ENCODE peak calls at places on chromosomes 16 and 17, in eight cellular contexts. One of them, this sample, is unnamed.

GRCh38 chr17:48556534-48557401 is 11.9 kb upstream of the HOXB2 start:
- DNase-seq in MM.1S: no peak
- DNase-seq in PC-9: no peak
- DNase-seq in left ventricle myocardium inferior: no peak
- DNase-seq in AG04450: no peak
- DNase-seq in tibial nerve: no peak
- DNase-seq in fibroblast of lung: peak; percentile 61
- DNase-seq in colonic mucosa: no peak
- DNase-seq in this sample: no peak

GRCh38 chr16:3007059-3007956 is 5.4 kb upstream of the CLDN9 start:
- DNase-seq in left ventricle myocardium inferior: no peak
- DNase-seq in colonic mucosa: peak; percentile 86
- DNase-seq in fibroblast of lung: no peak
- DNase-seq in MM.1S: no peak
- DNase-seq in AG04450: no peak
- DNase-seq in tibial nerve: no peak
- DNase-seq in PC-9: no peak
- DNase-seq in this sample: no peak

GRCh38 chr16:75614247-75614897 is 8.7 kb downstream of the ADAT1 start:
- DNase-seq in MM.1S: no peak
- DNase-seq in colonic mucosa: no peak
- DNase-seq in tibial nerve: no peak
- DNase-seq in fibroblast of lung: peak; percentile 68
- DNase-seq in left ventricle myocardium inferior: no peak
- DNase-seq in PC-9: no peak
- DNase-seq in AG04450: no peak
- DNase-seq in this sample: peak; percentile 43

GRCh38 chr17:65531508-65532431 is 29.7 kb downstream of the AXIN2 start:
- DNase-seq in left ventricle myocardium inferior: peak; percentile 60
- DNase-seq in fibroblast of lung: peak; percentile 60
- DNase-seq in tibial nerve: no peak
- DNase-seq in AG04450: peak; percentile 50
- DNase-seq in PC-9: no peak
- DNase-seq in MM.1S: no peak
- DNase-seq in colonic mucosa: no peak
- DNase-seq in this sample: no peak

GRCh38 chr16:17963185-17963836 is 373.2 kb downstream of the NPIPA8 start:
- DNase-seq in PC-9: no peak
- DNase-seq in fibroblast of lung: no peak
- DNase-seq in colonic mucosa: no peak
- DNase-seq in MM.1S: no peak
- DNase-seq in tibial nerve: no peak
- DNase-seq in left ventricle myocardium inferior: no peak
- DNase-seq in AG04450: no peak
- DNase-seq in this sample: no peak

GRCh38 chr17:73401911-73402310 is 90.1 kb upstream of the CDC42EP4 start:
- DNase-seq in PC-9: no peak
- DNase-seq in colonic mucosa: no peak
- DNase-seq in tibial nerve: no peak
- DNase-seq in fibroblast of lung: peak; percentile 29
- DNase-seq in MM.1S: peak; percentile 46
- DNase-seq in AG04450: no peak
- DNase-seq in left ventricle myocardium inferior: peak; percentile 62
- DNase-seq in this sample: no peak

GRCh38 chr16:82671743-82672142 is 45.0 kb downstream of the CDH13 start:
- DNase-seq in left ventricle myocardium inferior: no peak
- DNase-seq in colonic mucosa: no peak
- DNase-seq in tibial nerve: no peak
- DNase-seq in MM.1S: no peak
- DNase-seq in AG04450: no peak
- DNase-seq in PC-9: no peak
- DNase-seq in fibroblast of lung: no peak
- DNase-seq in this sample: no peak

GRCh38 chr17:82258555-82258954 is 14.9 kb downstream of the CSNK1D start:
- DNase-seq in left ventricle myocardium inferior: no peak
- DNase-seq in colonic mucosa: no peak
- DNase-seq in fibroblast of lung: no peak
- DNase-seq in tibial nerve: no peak
- DNase-seq in PC-9: no peak
- DNase-seq in AG04450: no peak
- DNase-seq in MM.1S: no peak
- DNase-seq in this sample: no peak

DNA sequence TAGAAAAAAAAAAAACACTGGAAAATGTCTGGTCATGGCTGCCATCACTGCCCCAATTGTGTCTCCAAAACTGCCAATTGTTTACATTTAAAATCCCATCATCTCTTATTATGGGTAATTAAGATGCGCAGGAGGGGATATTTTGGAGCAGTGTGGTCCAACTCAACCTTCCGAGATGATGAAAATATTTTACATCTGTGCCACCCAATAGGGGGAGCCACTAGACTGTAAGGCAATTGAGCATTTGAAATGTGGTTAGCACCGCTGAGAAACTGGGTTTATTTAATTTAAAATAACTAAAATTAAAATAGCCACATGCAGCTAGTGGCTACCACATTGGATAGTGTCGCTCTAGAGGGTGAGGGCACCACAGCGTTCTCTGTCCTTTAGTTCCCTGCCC is 3.6 kb downstream of the MPO start:
- DNase-seq in left ventricle myocardium inferior: no peak
- DNase-seq in PC-9: no peak
- DNase-seq in MM.1S: peak; percentile 12
- DNase-seq in fibroblast of lung: no peak
- DNase-seq in colonic mucosa: no peak
- DNase-seq in AG04450: no peak
- DNase-seq in tibial nerve: no peak
- DNase-seq in this sample: no peak
- TF ChIP-seq CTCF in left ventricle myocardium inferior: peak; percentile 40
- TF ChIP-seq CTCF in PC-9: peak; percentile 68
- TF ChIP-seq CTCF in MM.1S: peak; percentile 50
- TF ChIP-seq CTCF in fibroblast of lung: peak; percentile 44
- TF ChIP-seq CTCF in colonic mucosa: no peak
- TF ChIP-seq CTCF in AG04450: peak; percentile 37
- TF ChIP-seq CTCF in tibial nerve: peak; percentile 23
- TF ChIP-seq CTCF in this sample: no peak

GRCh38 chr16:85258616-85259015 is 146.3 kb upstream of the CIBAR2 start:
- DNase-seq in colonic mucosa: no peak
- DNase-seq in tibial nerve: no peak
- DNase-seq in PC-9: peak; percentile 6
- DNase-seq in AG04450: no peak
- DNase-seq in MM.1S: no peak
- DNase-seq in fibroblast of lung: no peak
- DNase-seq in left ventricle myocardium inferior: no peak
- DNase-seq in this sample: no peak
- H3K27ac ChIP-seq in colonic mucosa: no peak overlapping the region
- H3K27ac ChIP-seq in tibial nerve: no peak overlapping the region
- H3K27ac ChIP-seq in PC-9: no peak overlapping the region
- H3K27ac ChIP-seq in AG04450: no peak overlapping the region
- H3K27ac ChIP-seq in MM.1S: no peak overlapping the region
- H3K27ac ChIP-seq in fibroblast of lung: no peak overlapping the region
- H3K27ac ChIP-seq in left ventricle myocardium inferior: no peak overlapping the region
- H3K27ac ChIP-seq in this sample: no peak overlapping the region

GRCh38 chr17:7587420-7587786 is 2.5 kb downstream of the SOX15 start:
- DNase-seq in fibroblast of lung: peak; percentile 97
- DNase-seq in left ventricle myocardium inferior: no peak
- DNase-seq in AG04450: peak; percentile 91
- DNase-seq in tibial nerve: no peak
- DNase-seq in colonic mucosa: no peak
- DNase-seq in PC-9: peak; percentile 44
- DNase-seq in MM.1S: no peak
- DNase-seq in this sample: peak; percentile 64
- TF ChIP-seq CTCF in fibroblast of lung: no peak
- TF ChIP-seq CTCF in left ventricle myocardium inferior: no peak
- TF ChIP-seq CTCF in AG04450: peak; percentile 26
- TF ChIP-seq CTCF in tibial nerve: no peak
- TF ChIP-seq CTCF in colonic mucosa: no peak
- TF ChIP-seq CTCF in PC-9: no peak
- TF ChIP-seq CTCF in MM.1S: no peak
- TF ChIP-seq CTCF in this sample: no peak

DNA sequence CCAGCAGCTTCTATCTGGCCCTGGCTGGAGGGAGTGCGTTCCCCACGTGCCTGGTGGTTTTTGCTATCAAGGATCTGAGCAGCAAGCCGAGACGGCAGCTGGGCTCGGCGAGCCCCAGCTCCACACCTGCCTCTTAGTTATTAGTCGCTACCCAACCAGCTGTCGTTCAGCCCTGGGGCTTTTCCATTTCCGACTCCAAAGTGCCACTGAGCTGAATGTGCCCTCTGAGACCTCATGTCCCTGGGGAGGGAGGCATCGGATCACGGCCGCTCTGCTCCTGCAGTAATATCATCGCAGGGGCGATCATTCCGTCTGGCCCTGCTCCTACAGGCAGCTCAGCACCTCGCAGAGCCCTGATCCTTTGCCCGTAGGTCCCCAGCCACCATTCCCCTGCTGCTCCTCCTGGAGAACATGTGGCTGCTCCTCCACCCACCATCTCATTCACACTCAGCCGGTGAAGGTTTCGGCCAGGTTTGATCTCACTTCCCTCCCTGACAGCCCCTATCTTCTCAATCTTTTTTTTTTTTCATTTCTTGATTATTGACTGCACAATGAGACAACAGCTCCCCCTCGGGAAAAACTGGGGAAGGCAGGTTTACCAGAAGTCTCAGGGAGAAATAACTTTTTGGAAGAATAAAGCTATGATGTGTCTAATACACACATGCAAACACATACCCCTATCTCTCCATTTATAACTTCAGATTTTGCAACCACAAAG is 86.7 kb downstream of the ZFHX3 start:
- DNase-seq in MM.1S: no peak
- DNase-seq in AG04450: no peak
- DNase-seq in left ventricle myocardium inferior: no peak
- DNase-seq in colonic mucosa: no peak
- DNase-seq in fibroblast of lung: peak; percentile 24
- DNase-seq in PC-9: no peak
- DNase-seq in tibial nerve: no peak
- DNase-seq in this sample: peak; percentile 19
- H3K27ac ChIP-seq in MM.1S: no peak overlapping the region
- H3K27ac ChIP-seq in AG04450: no peak overlapping the region
- H3K27ac ChIP-seq in left ventricle myocardium inferior: no peak overlapping the region
- H3K27ac ChIP-seq in colonic mucosa: no peak overlapping the region
- H3K27ac ChIP-seq in fibroblast of lung: no peak overlapping the region
- H3K27ac ChIP-seq in PC-9: no peak overlapping the region
- H3K27ac ChIP-seq in tibial nerve: no peak overlapping the region
- H3K27ac ChIP-seq in this sample: peak overlapping the region; percentile 10

DNA sequence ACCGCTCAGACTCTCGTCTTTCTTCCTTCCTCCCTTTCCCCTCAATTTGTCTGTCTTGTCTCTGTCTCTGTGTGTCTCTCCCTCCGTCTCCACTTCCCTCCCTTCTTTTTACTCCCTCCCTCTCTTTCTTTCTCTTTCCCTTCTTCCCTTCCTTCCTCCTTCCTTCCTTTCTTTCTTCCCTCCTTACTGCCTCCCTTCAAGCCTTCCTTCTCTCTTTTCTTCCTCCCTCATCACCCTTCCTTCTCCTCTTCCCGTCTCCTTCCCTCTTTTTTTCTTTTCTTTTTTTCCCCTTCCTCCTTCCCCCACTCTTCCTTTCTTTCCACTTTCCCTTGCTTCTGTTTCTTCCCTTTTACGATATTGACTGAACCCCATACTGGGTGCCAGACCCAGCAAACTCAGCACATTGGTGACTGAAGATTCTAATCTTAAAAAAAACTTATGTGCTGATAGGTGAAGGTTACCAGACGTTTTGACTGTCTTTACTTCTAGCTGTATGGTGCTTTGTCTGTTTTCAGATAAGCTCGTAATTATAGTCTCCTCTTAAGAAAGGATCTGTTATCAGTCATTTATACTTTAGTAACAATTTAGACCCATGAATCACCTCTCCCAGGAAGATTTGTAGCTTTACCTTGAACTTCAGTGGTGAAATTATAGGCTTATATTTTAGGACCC is 481 bp upstream of the BRD7 start:
- DNase-seq in AG04450: no peak
- DNase-seq in fibroblast of lung: no peak
- DNase-seq in MM.1S: no peak
- DNase-seq in tibial nerve: no peak
- DNase-seq in PC-9: no peak
- DNase-seq in left ventricle myocardium inferior: no peak
- DNase-seq in colonic mucosa: no peak
- DNase-seq in this sample: no peak
- TF ChIP-seq CTCF in AG04450: no peak
- TF ChIP-seq CTCF in fibroblast of lung: no peak
- TF ChIP-seq CTCF in MM.1S: no peak
- TF ChIP-seq CTCF in tibial nerve: no peak
- TF ChIP-seq CTCF in PC-9: peak; percentile 16
- TF ChIP-seq CTCF in left ventricle myocardium inferior: peak; percentile 6
- TF ChIP-seq CTCF in colonic mucosa: no peak
- TF ChIP-seq CTCF in this sample: peak; percentile 22

DNA sequence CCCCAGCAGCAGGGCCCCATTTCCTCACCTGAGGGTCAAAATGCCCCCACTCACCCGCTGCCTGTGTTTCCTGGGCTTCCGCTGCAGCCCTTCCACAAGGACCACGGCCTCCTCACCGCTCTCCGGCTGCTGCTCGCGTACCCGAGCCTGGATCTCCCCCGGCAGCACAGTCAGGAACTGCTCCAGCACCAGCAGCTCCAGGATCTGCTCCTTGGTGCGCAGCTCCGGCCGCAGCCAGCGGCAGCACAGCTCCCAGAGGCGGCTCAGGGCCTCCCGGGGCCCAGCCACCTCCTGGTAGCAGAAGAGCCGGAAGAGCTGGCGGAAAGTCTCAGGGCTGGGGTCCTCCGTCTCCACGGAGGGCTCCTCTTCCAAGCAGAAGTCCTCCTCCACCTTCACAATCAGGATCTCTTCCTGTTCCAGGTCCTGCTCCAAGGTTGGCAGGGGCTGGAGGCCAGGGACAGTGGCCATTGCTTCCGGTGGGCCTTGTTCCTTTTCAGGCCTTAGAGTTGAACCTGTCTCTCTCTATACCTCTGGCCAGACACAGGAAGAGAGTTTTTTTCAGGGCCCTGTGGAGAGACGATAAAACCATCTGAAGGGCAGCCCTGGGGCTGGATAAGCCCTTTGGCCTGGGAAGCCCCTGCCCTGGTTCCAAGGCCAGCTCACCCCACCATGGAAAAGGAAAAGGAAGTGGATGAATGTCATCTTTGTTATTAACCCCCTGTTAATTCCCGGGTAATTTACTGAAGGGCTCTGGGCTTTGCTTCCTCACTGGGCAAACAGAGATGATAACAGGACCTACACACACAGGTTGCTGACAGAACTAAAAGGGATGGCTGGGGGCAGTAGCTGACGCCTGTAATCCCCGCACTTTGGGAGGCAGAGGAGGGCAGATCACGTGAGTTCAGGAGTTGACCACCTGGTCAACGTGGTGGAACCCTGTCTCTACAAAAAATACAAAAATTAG is 1.2 kb downstream of the ZNF500 start:
- DNase-seq in MM.1S: no peak
- DNase-seq in fibroblast of lung: no peak
- DNase-seq in left ventricle myocardium inferior: no peak
- DNase-seq in colonic mucosa: no peak
- DNase-seq in AG04450: no peak
- DNase-seq in PC-9: no peak
- DNase-seq in tibial nerve: no peak
- DNase-seq in this sample: no peak
- H3K27ac ChIP-seq in MM.1S: no peak overlapping the region
- H3K27ac ChIP-seq in fibroblast of lung: peak overlapping the region; percentile 77
- H3K27ac ChIP-seq in left ventricle myocardium inferior: peak overlapping the region; percentile 91
- H3K27ac ChIP-seq in colonic mucosa: peak overlapping the region; percentile 90
- H3K27ac ChIP-seq in AG04450: no peak overlapping the region
- H3K27ac ChIP-seq in PC-9: no peak overlapping the region
- H3K27ac ChIP-seq in tibial nerve: peak overlapping the region; percentile 94
- H3K27ac ChIP-seq in this sample: peak overlapping the region; percentile 85

GRCh38 chr16:4393243-4393606 is 21.6 kb downstream of the VASN start:
- DNase-seq in PC-9: peak; percentile 92
- DNase-seq in tibial nerve: no peak
- DNase-seq in fibroblast of lung: peak; percentile 54
- DNase-seq in colonic mucosa: no peak
- DNase-seq in left ventricle myocardium inferior: no peak
- DNase-seq in AG04450: no peak
- DNase-seq in MM.1S: no peak
- DNase-seq in this sample: peak; percentile 76
- TF ChIP-seq CTCF in PC-9: no peak
- TF ChIP-seq CTCF in tibial nerve: no peak
- TF ChIP-seq CTCF in fibroblast of lung: no peak
- TF ChIP-seq CTCF in colonic mucosa: no peak
- TF ChIP-seq CTCF in left ventricle myocardium inferior: no peak
- TF ChIP-seq CTCF in AG04450: no peak
- TF ChIP-seq CTCF in MM.1S: no peak
- TF ChIP-seq CTCF in this sample: no peak